ENCODE peak calls at places on chromosome 1, in seven cellular contexts. U is prostate gland, Z is heart left ventricle, Q is testis, S is tibial nerve, W is A549, F is IMR-90. D is an unnamed sample.
A peak's percentile ranks its signal among the peaks of the same experiment; 100 is the strongest.

GRCh38 chr1:18010945-18011344 is 96.7 kb upstream of the IGSF21 start:
- DNase-seq in S (no peak), F (no peak), W (no peak), Z (no peak), Q (no peak), U (no peak), D (no peak)

GRCh38 chr1:95635820-95636219 is 401.8 kb downstream of the RWDD3 start:
- DNase-seq in S (no peak), Q (no peak), F (no peak), W (no peak), Z (no peak), U (no peak), D (no peak)

GRCh38 chr1:157830887-157831286 is 10.7 kb downstream of the CD5L start:
- DNase-seq in W (no peak), S (no peak), Z (no peak), Q (no peak), U (no peak), F (no peak), D (no peak)

GRCh38 chr1:211493865-211494653 is 2.1 kb upstream of the RD3 start:
- DNase-seq in F (no peak), U (no peak), W (no peak), Z (no peak), S (no peak), Q (no peak), D (no peak)

GRCh38 chr1:82273816-82274215 is 473.1 kb downstream of the ADGRL2 start:
- DNase-seq in Q (no peak), F (no peak), Z (no peak), W (no peak), S (no peak), U (no peak), D (no peak)

GRCh38 chr1:244094880-244095522 is 43.9 kb downstream of the ZBTB18 start:
- DNase-seq in F (no peak), U (no peak), W (no peak), Q (no peak), S (no peak), Z (peak; percentile 8), D (no peak)

GRCh38 chr1:114758251-114758832 is 558 bp upstream of the CSDE1 start:
- DNase-seq in W (no peak), F (no peak), S (no peak), Q (no peak), U (no peak), Z (no peak), D (no peak)

GRCh38 chr1:206479164-206480125 is 9.2 kb downstream of the IKBKE start:
- DNase-seq in S (peak; percentile 90), F (peak; percentile 82), W (peak; percentile 91), Z (peak; percentile 66), Q (peak; percentile 85), U (peak; percentile 66), D (no peak)

DNA sequence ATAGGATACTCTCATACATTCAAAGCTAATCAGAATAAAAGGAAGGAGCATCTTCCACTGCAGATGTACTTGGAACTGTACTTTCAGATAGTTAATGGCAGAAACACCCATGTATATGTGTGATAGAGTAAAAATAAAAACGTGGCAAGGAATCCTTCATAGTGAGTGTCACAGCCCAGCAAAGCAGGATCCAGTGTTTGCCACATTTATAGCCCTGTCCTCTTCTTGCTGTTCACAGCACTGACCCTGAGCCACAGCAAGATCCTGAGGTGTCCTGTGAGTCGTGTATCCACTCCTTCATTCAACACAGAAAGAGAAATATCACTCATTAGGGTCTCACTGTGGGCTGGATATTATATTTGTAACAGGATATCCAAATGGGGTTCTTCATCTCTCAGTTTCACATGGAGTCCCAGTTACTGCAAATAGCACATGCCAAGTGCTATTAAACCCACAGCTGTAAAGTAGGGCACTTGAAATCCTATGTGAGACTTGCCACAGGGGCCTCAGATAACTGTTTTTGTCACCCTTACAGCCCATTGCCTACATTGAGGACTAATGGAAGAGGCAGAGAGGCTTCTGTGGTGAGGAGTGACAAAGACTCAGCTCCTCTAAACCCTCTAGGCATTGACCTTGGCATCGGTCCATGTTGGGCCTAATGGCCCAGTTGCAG is 41.3 kb downstream of the CYP2J2 start:
- DNase-seq in Z (no peak), F (no peak), U (no peak), S (no peak), W (no peak), Q (no peak), D (no peak)
- H3K4me1 ChIP-seq in Z (no peaks in the 10 kb centered on the region), F (no peaks in the 10 kb centered on the region), U (no peaks in the 10 kb centered on the region), S (no peaks in the 10 kb centered on the region), W (no peaks in the 10 kb centered on the region), Q (no peaks in the 10 kb centered on the region), D (no peaks in the 10 kb centered on the region)

GRCh38 chr1:167455786-167456446 is 62.4 kb downstream of the CD247 start:
- DNase-seq in S (no peak), U (peak; percentile 17), F (no peak), Z (peak; percentile 40), Q (peak; percentile 49), W (no peak), D (no peak)
- TF ChIP-seq POLR2A in S (no peak), U (no peak), F (no peak), Z (no peak), Q (no peak), W (no peak), D (no peak)

GRCh38 chr1:19393051-19393450 is 80.9 kb downstream of the SLC66A1 start:
- DNase-seq in Z (no peak), F (no peak), U (no peak), S (no peak), W (no peak), Q (no peak), D (no peak)
- H3K4me1 ChIP-seq in Z (peaks cover 44% of the 10 kb centered on the region), F (peaks cover 25% of the 10 kb centered on the region), U (peaks cover 17% of the 10 kb centered on the region), S (peaks cover 32% of the 10 kb centered on the region), W (no peaks in the 10 kb centered on the region), Q (peaks cover 35% of the 10 kb centered on the region), D (peaks cover 61% of the 10 kb centered on the region)

GRCh38 chr1:8027748-8028631 is 1.9 kb upstream of the ERRFI1 start:
- DNase-seq in U (no peak), S (no peak), Z (no peak), W (no peak), F (peak; percentile 92), Q (no peak), D (no peak)
- TF ChIP-seq POLR2A in U (no peak), S (no peak), Z (no peak), W (no peak), F (peak; percentile 14), Q (no peak), D (no peak)

DNA sequence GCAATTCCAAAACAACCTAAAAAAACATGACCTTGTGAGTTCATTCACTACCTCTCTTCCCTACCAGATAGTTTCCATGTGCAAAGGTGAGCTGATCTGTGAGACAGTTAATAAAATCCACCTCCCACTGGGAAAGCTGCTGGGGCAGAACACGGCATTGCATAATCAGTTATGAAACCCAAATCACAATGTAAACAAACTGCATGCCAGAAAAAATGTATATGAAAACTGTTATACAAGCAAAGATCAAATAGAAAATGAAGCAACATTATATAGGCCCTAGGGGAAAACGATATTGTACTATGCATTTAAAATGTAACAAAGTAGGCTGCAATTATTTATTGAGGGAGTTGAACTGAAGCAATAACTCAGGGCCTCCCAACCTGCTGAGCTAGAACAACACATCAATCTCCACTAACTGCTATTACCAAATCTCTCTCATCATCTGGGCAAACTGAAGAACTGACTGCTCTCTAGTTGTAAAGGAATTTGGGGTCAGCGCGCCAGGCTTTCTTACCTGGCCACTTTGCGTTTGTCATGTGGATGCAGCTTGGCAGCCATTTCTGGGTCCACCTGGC is 31.0 kb downstream of the TRIT1 start:
- DNase-seq in F (peak; percentile 18), W (no peak), Q (no peak), S (no peak), Z (no peak), U (peak; percentile 67), D (no peak)
- H3K4me1 ChIP-seq in F (peaks cover 5% of the 10 kb centered on the region), W (peaks cover 17% of the 10 kb centered on the region), Q (peaks cover 3% of the 10 kb centered on the region), S (no peaks in the 10 kb centered on the region), Z (no peaks in the 10 kb centered on the region), U (peaks cover 14% of the 10 kb centered on the region), D (peaks cover 17% of the 10 kb centered on the region)